ENCODE peak calls at places on chromosomes 7 and 10, in eight cellular contexts. One of them, this sample, is unnamed. For H3K9me3, the result is how much of the 10 kb centered on the place peaks cover.

GRCh38 chr10:132232553-132232949 is 45.8 kb downstream of the DPYSL4 start:
- DNase-seq in lung: peak
- DNase-seq in uterus: no peak
- DNase-seq in sigmoid colon: no peak
- DNase-seq in A549: no peak
- DNase-seq in adrenal gland: peak
- DNase-seq in right atrium auricular region: no peak
- DNase-seq in tibial artery: peak
- DNase-seq in this sample: peak

GRCh38 chr10:72375585-72375984 is 20.9 kb upstream of the DNAJB12 start:
- DNase-seq in tibial artery: no peak
- DNase-seq in uterus: no peak
- DNase-seq in right atrium auricular region: no peak
- DNase-seq in sigmoid colon: no peak
- DNase-seq in A549: no peak
- DNase-seq in adrenal gland: no peak
- DNase-seq in lung: no peak
- DNase-seq in this sample: peak

GRCh38 chr7:25456467-25457171 is 228.3 kb upstream of the NPVF start:
- DNase-seq in A549: no peak
- DNase-seq in adrenal gland: peak
- DNase-seq in tibial artery: peak
- DNase-seq in lung: no peak
- DNase-seq in sigmoid colon: peak
- DNase-seq in uterus: peak
- DNase-seq in right atrium auricular region: peak
- DNase-seq in this sample: peak

GRCh38 chr10:44801383-44802327 is 109.5 kb upstream of the TMEM72 start:
- DNase-seq in adrenal gland: peak
- DNase-seq in uterus: peak
- DNase-seq in A549: no peak
- DNase-seq in tibial artery: peak
- DNase-seq in sigmoid colon: peak
- DNase-seq in lung: peak
- DNase-seq in right atrium auricular region: peak
- DNase-seq in this sample: peak

GRCh38 chr7:35701287-35701686 is 6.4 kb upstream of the HERPUD2 start:
- DNase-seq in sigmoid colon: no peak
- DNase-seq in lung: no peak
- DNase-seq in right atrium auricular region: no peak
- DNase-seq in A549: no peak
- DNase-seq in uterus: no peak
- DNase-seq in adrenal gland: no peak
- DNase-seq in tibial artery: no peak
- DNase-seq in this sample: no peak

GRCh38 chr10:11446133-11446532 is 165.3 kb downstream of the USP6NL start:
- DNase-seq in A549: no peak
- DNase-seq in right atrium auricular region: no peak
- DNase-seq in uterus: no peak
- DNase-seq in sigmoid colon: no peak
- DNase-seq in tibial artery: no peak
- DNase-seq in lung: no peak
- DNase-seq in adrenal gland: no peak
- DNase-seq in this sample: no peak

GRCh38 chr7:67786021-67786420 is 789.4 kb downstream of the TYW1 start:
- DNase-seq in right atrium auricular region: no peak
- DNase-seq in lung: no peak
- DNase-seq in sigmoid colon: no peak
- DNase-seq in uterus: no peak
- DNase-seq in adrenal gland: no peak
- DNase-seq in A549: no peak
- DNase-seq in tibial artery: no peak
- DNase-seq in this sample: no peak

GRCh38 chr7:118003438-118003837 is 130.2 kb upstream of the CTTNBP2 start:
- DNase-seq in right atrium auricular region: no peak
- DNase-seq in A549: no peak
- DNase-seq in tibial artery: no peak
- DNase-seq in uterus: no peak
- DNase-seq in sigmoid colon: no peak
- DNase-seq in adrenal gland: no peak
- DNase-seq in lung: no peak
- DNase-seq in this sample: no peak

GRCh38 chr7:101166603-101166908 is 1.2 kb upstream of the VGF start:
- DNase-seq in uterus: no peak
- DNase-seq in tibial artery: no peak
- DNase-seq in right atrium auricular region: no peak
- DNase-seq in sigmoid colon: no peak
- DNase-seq in adrenal gland: no peak
- DNase-seq in lung: no peak
- DNase-seq in A549: no peak
- DNase-seq in this sample: no peak

GRCh38 chr10:34305189-34305588 is 509.9 kb downstream of the PARD3 start:
- DNase-seq in right atrium auricular region: no peak
- DNase-seq in adrenal gland: no peak
- DNase-seq in A549: no peak
- DNase-seq in lung: peak
- DNase-seq in tibial artery: no peak
- DNase-seq in sigmoid colon: no peak
- DNase-seq in uterus: no peak
- DNase-seq in this sample: no peak

GRCh38 chr7:6262206-6262605 is 10.2 kb downstream of the CYTH3 start:
- DNase-seq in tibial artery: no peak
- DNase-seq in lung: no peak
- DNase-seq in A549: no peak
- DNase-seq in uterus: no peak
- DNase-seq in sigmoid colon: no peak
- DNase-seq in adrenal gland: no peak
- DNase-seq in right atrium auricular region: no peak
- DNase-seq in this sample: no peak

GRCh38 chr7:152406491-152406890 is 29.3 kb downstream of the KMT2C start:
- DNase-seq in lung: no peak
- DNase-seq in sigmoid colon: peak
- DNase-seq in A549: no peak
- DNase-seq in adrenal gland: no peak
- DNase-seq in uterus: no peak
- DNase-seq in right atrium auricular region: no peak
- DNase-seq in tibial artery: no peak
- DNase-seq in this sample: no peak

GRCh38 chr7:152399344-152399743 is 36.5 kb downstream of the KMT2C start:
- DNase-seq in right atrium auricular region: no peak
- DNase-seq in tibial artery: no peak
- DNase-seq in lung: no peak
- DNase-seq in adrenal gland: no peak
- DNase-seq in uterus: no peak
- DNase-seq in A549: no peak
- DNase-seq in sigmoid colon: no peak
- DNase-seq in this sample: no peak

GRCh38 chr7:152403726-152404125 is 32.1 kb downstream of the KMT2C start:
- DNase-seq in tibial artery: no peak
- DNase-seq in uterus: no peak
- DNase-seq in A549: no peak
- DNase-seq in sigmoid colon: no peak
- DNase-seq in right atrium auricular region: no peak
- DNase-seq in lung: no peak
- DNase-seq in adrenal gland: no peak
- DNase-seq in this sample: no peak

DNA sequence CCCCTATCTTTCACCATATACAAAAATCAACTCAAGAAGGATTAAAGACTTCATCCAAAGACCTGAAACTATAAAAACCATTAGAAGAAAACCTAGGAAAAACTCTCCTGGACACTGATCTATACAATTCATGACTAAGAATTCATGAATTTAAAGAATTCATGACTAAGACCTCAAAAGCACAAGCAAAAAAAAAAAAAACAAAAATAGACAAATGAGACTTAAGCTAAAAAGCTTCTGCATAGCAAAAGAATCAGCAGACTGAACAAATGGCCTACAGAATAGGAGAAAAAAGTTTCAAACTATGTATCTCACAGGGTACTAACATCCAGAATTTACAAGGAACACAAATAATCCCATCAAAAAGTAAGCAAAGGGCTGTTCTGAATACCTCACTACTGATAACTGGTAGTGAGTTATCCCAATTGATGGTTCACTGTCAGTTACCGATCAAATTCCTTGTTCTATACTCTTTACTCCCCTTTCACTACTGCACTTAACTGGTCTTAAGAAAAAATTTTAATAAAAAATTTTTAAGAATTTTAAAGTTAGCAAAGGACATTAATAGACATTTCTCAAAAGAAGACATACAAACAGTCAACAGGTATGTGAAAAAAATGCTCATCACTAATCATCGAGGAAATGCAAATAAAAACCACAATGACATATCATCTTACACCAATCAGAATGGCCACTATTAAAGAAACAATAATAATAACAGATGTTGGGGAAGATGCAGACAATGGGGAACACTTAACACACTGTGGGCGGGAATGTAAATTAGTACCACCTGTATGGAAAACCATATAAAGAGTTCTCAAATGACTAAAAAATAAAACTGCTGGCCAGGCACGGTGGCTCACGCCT is 33.2 kb downstream of the KMT2C start:
- DNase-seq in A549: no peak
- DNase-seq in sigmoid colon: no peak
- DNase-seq in uterus: no peak
- DNase-seq in lung: no peak
- DNase-seq in right atrium auricular region: no peak
- DNase-seq in tibial artery: no peak
- DNase-seq in adrenal gland: no peak
- DNase-seq in this sample: no peak
- H3K9me3 ChIP-seq in A549: under half
- H3K9me3 ChIP-seq in sigmoid colon: under half
- H3K9me3 ChIP-seq in uterus: under half
- H3K9me3 ChIP-seq in lung: under half
- H3K9me3 ChIP-seq in right atrium auricular region: under half
- H3K9me3 ChIP-seq in tibial artery: under half
- H3K9me3 ChIP-seq in adrenal gland: under half
- H3K9me3 ChIP-seq in this sample: under half

GRCh38 chr7:31873816-31874597 is 187.0 kb downstream of the PPP1R17 start:
- DNase-seq in A549: no peak
- DNase-seq in right atrium auricular region: no peak
- DNase-seq in lung: no peak
- DNase-seq in sigmoid colon: no peak
- DNase-seq in uterus: no peak
- DNase-seq in tibial artery: no peak
- DNase-seq in adrenal gland: no peak
- DNase-seq in this sample: no peak
- H3K27ac ChIP-seq in A549: no peak
- H3K27ac ChIP-seq in right atrium auricular region: peak
- H3K27ac ChIP-seq in lung: peak
- H3K27ac ChIP-seq in sigmoid colon: no peak
- H3K27ac ChIP-seq in uterus: no peak
- H3K27ac ChIP-seq in tibial artery: no peak
- H3K27ac ChIP-seq in adrenal gland: no peak
- H3K27ac ChIP-seq in this sample: no peak

DNA sequence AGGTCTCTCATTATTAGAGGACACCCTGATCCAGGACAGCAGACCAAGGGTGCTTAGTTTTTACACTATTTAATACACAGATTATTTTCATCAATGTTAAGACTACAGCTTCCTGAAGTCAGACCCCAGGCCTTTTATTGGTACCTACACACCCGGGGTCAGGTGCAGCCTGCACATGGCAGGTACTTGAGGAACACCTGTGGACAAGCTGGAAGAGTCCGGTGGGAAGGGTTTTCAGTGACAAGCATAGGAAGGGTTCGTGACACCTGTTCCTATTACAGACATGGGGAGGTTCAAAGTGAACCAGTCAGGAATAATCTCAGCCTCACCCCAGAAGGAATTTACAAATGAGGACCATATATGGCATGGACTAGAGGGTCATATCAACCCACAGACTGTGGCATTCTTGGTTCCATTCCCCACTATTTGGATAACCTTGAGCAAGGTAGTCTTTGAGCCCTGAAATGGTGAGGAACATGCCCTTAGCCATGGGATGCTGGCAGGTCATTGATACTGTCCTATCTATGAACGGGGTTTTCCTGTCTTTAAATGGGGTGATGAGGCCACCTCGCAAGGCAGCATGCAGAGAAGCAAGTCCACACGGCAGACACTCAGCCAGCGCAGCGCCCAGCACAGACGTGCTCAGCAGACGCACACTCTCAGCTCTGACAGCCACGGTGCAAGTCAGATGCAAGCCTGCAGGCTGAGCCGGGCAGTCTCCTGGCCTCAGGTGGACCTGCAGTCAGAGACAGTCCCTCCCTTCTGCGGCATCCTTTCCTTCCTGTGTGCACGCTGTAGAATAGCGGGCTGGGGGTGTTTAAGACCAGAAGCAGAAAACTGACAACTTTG is 624.9 kb downstream of the PTPRN2 start:
- DNase-seq in right atrium auricular region: no peak
- DNase-seq in sigmoid colon: no peak
- DNase-seq in A549: no peak
- DNase-seq in uterus: no peak
- DNase-seq in lung: no peak
- DNase-seq in adrenal gland: no peak
- DNase-seq in tibial artery: no peak
- DNase-seq in this sample: no peak
- H3K4me3 ChIP-seq in right atrium auricular region: no peak
- H3K4me3 ChIP-seq in sigmoid colon: no peak
- H3K4me3 ChIP-seq in A549: no peak
- H3K4me3 ChIP-seq in uterus: no peak
- H3K4me3 ChIP-seq in lung: no peak
- H3K4me3 ChIP-seq in adrenal gland: no peak
- H3K4me3 ChIP-seq in tibial artery: no peak
- H3K4me3 ChIP-seq in this sample: no peak

DNA sequence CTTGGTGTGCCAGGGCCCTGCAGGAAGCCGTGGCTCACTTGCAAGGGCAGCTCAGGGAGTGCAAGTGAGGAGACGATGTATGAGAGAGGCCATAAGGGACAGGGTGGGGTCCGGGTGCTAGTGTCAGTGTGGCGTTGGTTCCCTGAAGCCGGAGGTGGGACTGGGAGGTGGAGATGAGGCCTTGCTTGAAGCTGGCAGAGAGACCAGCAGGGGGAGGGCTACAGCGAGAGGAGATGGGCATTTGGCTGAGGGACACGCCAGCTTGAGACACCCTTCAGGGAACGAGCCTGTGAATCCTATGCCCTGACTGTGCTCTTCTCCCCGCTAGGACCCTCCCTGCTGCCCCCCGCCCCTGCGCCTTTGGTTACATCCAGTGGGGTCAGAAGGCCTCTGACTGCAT is 529.1 kb downstream of the TCERG1L start:
- DNase-seq in uterus: no peak
- DNase-seq in tibial artery: no peak
- DNase-seq in sigmoid colon: no peak
- DNase-seq in A549: no peak
- DNase-seq in right atrium auricular region: no peak
- DNase-seq in adrenal gland: no peak
- DNase-seq in lung: no peak
- DNase-seq in this sample: no peak
- H3K9me3 ChIP-seq in uterus: under half
- H3K9me3 ChIP-seq in tibial artery: under half
- H3K9me3 ChIP-seq in sigmoid colon: under half
- H3K9me3 ChIP-seq in A549: under half
- H3K9me3 ChIP-seq in right atrium auricular region: under half
- H3K9me3 ChIP-seq in adrenal gland: under half
- H3K9me3 ChIP-seq in lung: under half
- H3K9me3 ChIP-seq in this sample: under half

GRCh38 chr7:44265733-44266132 is 59.7 kb downstream of the CAMK2B start:
- DNase-seq in tibial artery: no peak
- DNase-seq in sigmoid colon: no peak
- DNase-seq in A549: no peak
- DNase-seq in right atrium auricular region: no peak
- DNase-seq in lung: no peak
- DNase-seq in uterus: no peak
- DNase-seq in adrenal gland: no peak
- DNase-seq in this sample: no peak
- H3K27ac ChIP-seq in tibial artery: no peak
- H3K27ac ChIP-seq in sigmoid colon: no peak
- H3K27ac ChIP-seq in A549: no peak
- H3K27ac ChIP-seq in right atrium auricular region: peak
- H3K27ac ChIP-seq in lung: no peak
- H3K27ac ChIP-seq in uterus: no peak
- H3K27ac ChIP-seq in adrenal gland: no peak
- H3K27ac ChIP-seq in this sample: no peak